ENCODE peak calls at places on chromosome 21, in ten cellular contexts. V, K, Q, P, Y, Z, G, A, H and R are unnamed samples.

GRCh38 chr21:34986561-34987533 is 62.3 kb downstream of the RUNX1 start:
- DNase-seq in G (no peak), P (peak; percentile 51), Q (no peak), Y (peak; percentile 37), A (no peak), K (no peak), Z (peak; percentile 19), V (no peak), H (no peak), R (no peak)

GRCh38 chr21:31974454-31974985 is 101.7 kb downstream of the HUNK start:
- DNase-seq in H (no peak), P (no peak), Z (peak; percentile 1), G (no peak), Y (no peak), A (peak; percentile 22), Q (no peak), V (no peak), K (no peak), R (no peak)

GRCh38 chr21:35321322-35322200 is 272.5 kb upstream of the RUNX1 start:
- DNase-seq in P (no peak), Q (no peak), H (no peak), G (no peak), K (no peak), A (no peak), Z (no peak), V (no peak), Y (no peak), R (no peak)

GRCh38 chr21:15059397-15059796 is 5.4 kb downstream of the NRIP1 start:
- DNase-seq in Y (no peak), G (no peak), P (no peak), Z (no peak), V (no peak), H (no peak), A (no peak), K (no peak), Q (no peak), R (no peak)

GRCh38 chr21:44052830-44053226 is 40.7 kb downstream of the TRAPPC10 start:
- DNase-seq in H (no peak), Z (no peak), A (no peak), G (no peak), P (no peak), K (no peak), V (no peak), Y (no peak), Q (no peak), R (no peak)

GRCh38 chr21:46189213-46189958 is 5.1 kb upstream of the SPATC1L start:
- DNase-seq in A (no peak), H (peak; percentile 62), Y (no peak), G (no peak), Z (no peak), Q (no peak), V (peak; percentile 20), P (no peak), K (no peak), R (no peak)

GRCh38 chr21:37009740-37010341 is 3.3 kb downstream of the RIPPLY3 start:
- DNase-seq in H (peak; percentile 91), Q (peak; percentile 90), P (peak; percentile 62), Z (peak; percentile 60), A (peak; percentile 57), G (peak; percentile 93), Y (peak; percentile 78), K (peak; percentile 77), V (peak; percentile 89), R (peak; percentile 77)

GRCh38 chr21:33959680-33960079 is 44.1 kb upstream of the ATP5PO start:
- DNase-seq in Q (no peak), K (no peak), G (no peak), Y (no peak), H (no peak), P (no peak), Z (no peak), A (no peak), V (no peak), R (no peak)

GRCh38 chr21:24545807-24546361 is 1061.4 kb downstream of the MRPL39 start:
- DNase-seq in Z (no peak), H (no peak), K (peak; percentile 9), P (no peak), V (no peak), Y (no peak), A (no peak), G (no peak), Q (no peak), R (no peak)

GRCh38 chr21:46151261-46151988 is 4.0 kb downstream of the FTCD start:
- DNase-seq in G (peak; percentile 59), K (peak; percentile 6), A (no peak), Y (no peak), H (no peak), P (no peak), Z (no peak), V (no peak), Q (no peak), R (peak; percentile 31)

GRCh38 chr21:29849735-29850176 is 90.0 kb downstream of the GRIK1 start:
- DNase-seq in K (peak; percentile 30), G (peak; percentile 37), H (peak; percentile 50), Q (peak; percentile 74), A (peak; percentile 70), Z (no peak), P (peak; percentile 40), Y (no peak), V (peak; percentile 41), R (peak; percentile 9)

GRCh38 chr21:28971171-28971570 is 21.5 kb downstream of the LTN1 start:
- DNase-seq in H (no peak), K (no peak), G (no peak), A (no peak), Y (no peak), V (no peak), Z (no peak), P (no peak), Q (no peak), R (no peak)

GRCh38 chr21:46426313-46427046 is 32.2 kb upstream of the DIP2A start:
- DNase-seq in Y (no peak), H (no peak), K (no peak), V (no peak), A (no peak), P (no peak), Z (no peak), Q (no peak), G (no peak), R (no peak)

GRCh38 chr21:42959754-42960153 is 14.6 kb upstream of the PKNOX1 start:
- DNase-seq in H (no peak), P (no peak), G (no peak), K (no peak), Y (no peak), Z (no peak), V (no peak), A (no peak), Q (no peak), R (no peak)

GRCh38 chr21:42962360-42963007 is 11.9 kb upstream of the PKNOX1 start:
- DNase-seq in Z (no peak), G (no peak), K (no peak), Y (no peak), Q (no peak), A (no peak), H (no peak), P (no peak), V (no peak), R (no peak)

GRCh38 chr21:42964561-42965560 is 9.5 kb upstream of the PKNOX1 start:
- DNase-seq in Q (no peak), H (no peak), K (no peak), Y (no peak), A (no peak), V (no peak), Z (no peak), G (no peak), P (no peak), R (no peak)

GRCh38 chr21:42969193-42969600 is 5.2 kb upstream of the PKNOX1 start:
- DNase-seq in V (no peak), Q (peak; percentile 12), P (no peak), A (no peak), Z (no peak), Y (no peak), G (no peak), K (no peak), H (no peak), R (no peak)

GRCh38 chr21:42964086-42964485 is 10.3 kb upstream of the PKNOX1 start:
- DNase-seq in V (no peak), Y (no peak), Q (no peak), H (no peak), Z (no peak), P (no peak), K (no peak), A (no peak), G (no peak), R (no peak)
- H3K4me3 ChIP-seq in V (no peak overlapping the region), Y (no peak overlapping the region), Q (no peak overlapping the region), H (no peak overlapping the region), Z (no peak overlapping the region), P (no peak overlapping the region), K (no peak overlapping the region), A (no peak overlapping the region), G (no peak overlapping the region), R (no peak overlapping the region)

GRCh38 chr21:45079351-45079750 is 5.0 kb downstream of the ADARB1 start:
- DNase-seq in K (no peak), Z (no peak), G (no peak), A (no peak), H (no peak), V (no peak), Q (no peak), Y (no peak), P (no peak), R (no peak)
- H3K27ac ChIP-seq in K (no peak overlapping the region), Z (peak overlapping the region; percentile 52), G (no peak overlapping the region), A (no peak overlapping the region), H (peak overlapping the region; percentile 34), V (no peak overlapping the region), Q (no peak overlapping the region), Y (peak overlapping the region; percentile 47), P (peak overlapping the region; percentile 84), R (no peak overlapping the region)

GRCh38 chr21:26110703-26111102 is 59.9 kb downstream of the APP start:
- DNase-seq in H (no peak), Y (no peak), Z (no peak), V (no peak), K (no peak), P (no peak), Q (no peak), A (no peak), G (no peak), R (no peak)
- H3K4me1 ChIP-seq in H (peaks cover 17% of the 10 kb centered on the region), Y (peaks cover 5% of the 10 kb centered on the region), Z (no peaks in the 10 kb centered on the region), V (no peaks in the 10 kb centered on the region), K (peaks cover 39% of the 10 kb centered on the region), P (no peaks in the 10 kb centered on the region), Q (no peaks in the 10 kb centered on the region), A (no peaks in the 10 kb centered on the region), G (peaks cover 7% of the 10 kb centered on the region), R (no peaks in the 10 kb centered on the region)

GRCh38 chr21:41504030-41504429 is 3.9 kb downstream of the TMPRSS2 start:
- DNase-seq in V (no peak), A (no peak), G (no peak), Y (no peak), H (no peak), K (no peak), Q (no peak), P (no peak), Z (no peak), R (no peak)
- H3K4me3 ChIP-seq in V (peak overlapping the region; percentile 68), A (no peak overlapping the region), G (no peak overlapping the region), Y (no peak overlapping the region), H (no peak overlapping the region), K (no peak overlapping the region), Q (no peak overlapping the region), P (no peak overlapping the region), Z (no peak overlapping the region), R (no peak overlapping the region)